ENCODE peak calls at places on chromosomes 2 and 18, in four cellular contexts. D, J, X and Q are unnamed samples.

GRCh38 chr2:121197369-121198091 is 87.5 kb downstream of the TFCP2L1 start:
- DNase-seq in X (peak; percentile 73), J (peak; percentile 90), D (no peak), Q (peak; percentile 67)

GRCh38 chr18:58279504-58280158 is 235.6 kb downstream of the NEDD4L start:
- DNase-seq in X (no peak), J (no peak), D (no peak), Q (no peak)

GRCh38 chr2:85503168-85503610 is 35.8 kb upstream of the MAT2A start:
- DNase-seq in J (peak; percentile 38), X (peak; percentile 67), D (no peak), Q (no peak)

GRCh38 chr2:162403884-162404283 is 60.0 kb downstream of the GCA start:
- DNase-seq in X (no peak), D (peak; percentile 84), J (no peak), Q (no peak)

GRCh38 chr2:74548919-74549684 is 4.6 kb downstream of the LOXL3 start:
- DNase-seq in X (peak; percentile 75), J (peak; percentile 70), D (peak; percentile 32), Q (peak; percentile 75)

GRCh38 chr2:203804766-203805484 is 62.6 kb upstream of the CTLA4 start:
- DNase-seq in D (no peak), X (no peak), J (no peak), Q (no peak)

GRCh38 chr2:185241556-185241955 is 497.0 kb upstream of the FSIP2 start:
- DNase-seq in J (no peak), X (no peak), D (no peak), Q (no peak)

GRCh38 chr18:79139206-79139605 is 70.0 kb downstream of the ATP9B start:
- DNase-seq in J (no peak), D (no peak), X (no peak), Q (no peak)

GRCh38 chr18:48170651-48171050 is 238.5 kb downstream of the ZBTB7C start:
- DNase-seq in J (no peak), X (no peak), D (no peak), Q (peak; percentile 5)

GRCh38 chr2:74836675-74837401 is 2.9 kb downstream of the HK2 start:
- DNase-seq in X (no peak), J (no peak), D (no peak), Q (peak; percentile 45)

GRCh38 chr2:112150447-112150846 is 12.3 kb downstream of the FBLN7 start:
- DNase-seq in D (peak; percentile 55), J (peak; percentile 17), X (no peak), Q (peak; percentile 10)

GRCh38 chr2:159297042-159297707 is 10.7 kb upstream of the WDSUB1 start:
- DNase-seq in D (no peak), X (no peak), J (no peak), Q (no peak)

GRCh38 chr2:24920813-24921441 is 890 bp upstream of the ADCY3 start:
- DNase-seq in J (no peak), D (peak; percentile 25), X (no peak), Q (no peak)

GRCh38 chr2:24785704-24786321 is 7.4 kb downstream of the PTRHD1 start:
- DNase-seq in D (no peak), J (no peak), X (no peak), Q (no peak)

GRCh38 chr2:237955640-237956401 is 11.0 kb upstream of the UBE2F start:
- DNase-seq in D (no peak), J (no peak), X (no peak), Q (no peak)

GRCh38 chr2:177771191-177771590 is 301.4 kb downstream of the PDE11A start:
- DNase-seq in X (no peak), D (no peak), J (no peak), Q (no peak)

GRCh38 chr2:219542931-219543595 is 546 bp downstream of the CHPF start:
- DNase-seq in J (no peak), D (peak; percentile 14), X (peak; percentile 41), Q (peak; percentile 41)

GRCh38 chr2:122395687-122396086 is 640.2 kb downstream of the TSN start:
- DNase-seq in X (no peak), D (no peak), J (no peak), Q (no peak)

GRCh38 chr2:10845640-10846039 is 33.1 kb upstream of the PDIA6 start:
- DNase-seq in D (no peak), J (no peak), X (no peak), Q (no peak)
- H3K27ac ChIP-seq in D (no peak overlapping the region), J (peak overlapping the region; percentile 25), X (peak overlapping the region; percentile 55), Q (no peak overlapping the region)

DNA sequence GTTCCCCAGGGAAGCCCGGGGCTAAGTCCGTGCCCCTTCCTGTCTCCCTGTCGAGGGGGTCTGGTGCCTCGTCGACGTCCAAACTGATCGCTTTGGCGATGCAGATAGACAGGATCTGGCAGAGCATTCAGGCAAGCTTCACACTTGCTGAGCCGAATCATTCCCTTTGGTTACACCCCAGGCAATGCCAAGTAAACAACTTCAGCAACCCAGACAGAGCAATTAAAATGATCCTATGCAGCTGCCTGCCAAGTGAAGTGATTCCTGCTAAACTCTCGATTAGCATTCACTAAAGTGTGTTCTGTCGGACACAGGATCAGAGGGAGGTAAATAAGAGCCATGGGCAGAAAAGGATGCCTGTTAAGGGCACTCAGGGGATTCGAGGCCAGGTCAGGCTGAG is 108.2 kb upstream of the RAB12 start:
- DNase-seq in D (no peak), J (no peak), X (no peak), Q (no peak)
- H3K27me3 ChIP-seq in D (no peaks in the 10 kb centered on the region), J (no peaks in the 10 kb centered on the region), X (no peaks in the 10 kb centered on the region), Q (no peaks in the 10 kb centered on the region)

GRCh38 chr2:55610954-55611743 is 6.3 kb downstream of the PPP4R3B start:
- DNase-seq in X (no peak), D (no peak), J (no peak), Q (no peak)
- TF ChIP-seq POLR2A in X (no peak), D (no peak), J (no peak), Q (no peak)

GRCh38 chr2:240793313-240794177 is 26.5 kb downstream of the KIF1A start:
- DNase-seq in X (no peak), J (no peak), D (no peak), Q (no peak)
- H3K27ac ChIP-seq in X (no peak overlapping the region), J (no peak overlapping the region), D (no peak overlapping the region), Q (no peak overlapping the region)

DNA sequence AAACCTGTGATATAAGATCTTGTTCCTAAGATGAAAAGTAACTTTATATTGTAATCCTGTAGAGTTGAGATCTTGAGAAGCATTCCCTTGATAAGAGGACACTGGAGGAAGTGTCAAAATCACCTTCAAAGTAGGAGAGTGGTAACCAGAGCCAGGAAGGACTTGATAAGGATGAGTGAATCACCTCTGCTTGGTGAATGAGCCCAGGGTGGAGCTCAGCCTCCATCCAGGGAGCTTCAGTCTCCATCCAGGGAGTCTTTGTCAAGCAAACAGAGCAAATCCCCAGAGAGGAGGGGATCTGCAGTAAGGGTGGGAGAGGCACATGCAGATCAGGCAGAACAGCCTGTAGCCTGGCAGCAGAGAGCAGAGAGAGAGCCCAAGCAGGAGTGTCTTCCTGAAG is 167.1 kb upstream of the SIX2 start:
- DNase-seq in J (no peak), X (no peak), D (no peak), Q (no peak)
- H3K27me3 ChIP-seq in J (no peaks in the 10 kb centered on the region), X (peaks cover 30% of the 10 kb centered on the region), D (no peaks in the 10 kb centered on the region), Q (no peaks in the 10 kb centered on the region)

DNA sequence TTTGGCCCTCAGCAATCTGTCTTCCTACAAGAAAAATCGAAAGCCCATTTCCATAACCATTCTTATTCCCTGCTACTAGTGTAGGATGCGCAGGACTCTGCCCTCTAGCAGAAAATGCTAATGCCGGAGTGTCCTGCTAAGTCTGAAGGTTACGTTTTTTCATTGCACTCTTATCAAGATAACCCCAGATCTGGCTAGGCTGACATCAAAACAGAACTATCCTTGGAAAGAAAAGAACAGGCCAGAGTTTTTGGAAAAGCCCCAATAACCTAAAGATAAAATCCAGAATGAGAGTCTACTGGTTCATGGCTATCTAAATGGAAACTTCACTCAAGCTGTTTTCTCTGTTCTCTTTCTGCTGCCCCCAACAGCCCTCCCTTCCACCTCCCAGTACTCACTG is 933 bp downstream of the RNF152 start:
- DNase-seq in J (no peak), X (no peak), D (peak; percentile 15), Q (no peak)
- TF ChIP-seq POLR2A in J (no peak), X (no peak), D (no peak), Q (no peak)

GRCh38 chr2:239277401-239278085 is 123.3 kb downstream of the HDAC4 start:
- DNase-seq in J (peak; percentile 22), D (no peak), X (peak; percentile 6), Q (peak; percentile 13)

GRCh38 chr2:239276813-239277193 is 124.0 kb downstream of the HDAC4 start:
- DNase-seq in X (no peak), J (peak; percentile 24), D (no peak), Q (no peak)

GRCh38 chr2:239274391-239275001 is 126.3 kb downstream of the HDAC4 start:
- DNase-seq in D (no peak), J (peak; percentile 29), X (peak; percentile 36), Q (peak; percentile 19)

GRCh38 chr2:239275037-239275685 is 125.7 kb downstream of the HDAC4 start:
- DNase-seq in J (peak; percentile 69), D (no peak), X (peak; percentile 72), Q (peak; percentile 49)

GRCh38 chr2:239275871-239276812 is 124.7 kb downstream of the HDAC4 start:
- DNase-seq in J (peak; percentile 35), X (peak; percentile 59), D (no peak), Q (peak; percentile 61)
- H3K27ac ChIP-seq in J (peak overlapping the region; percentile 77), X (peak overlapping the region; percentile 82), D (no peak overlapping the region), Q (no peak overlapping the region)

DNA sequence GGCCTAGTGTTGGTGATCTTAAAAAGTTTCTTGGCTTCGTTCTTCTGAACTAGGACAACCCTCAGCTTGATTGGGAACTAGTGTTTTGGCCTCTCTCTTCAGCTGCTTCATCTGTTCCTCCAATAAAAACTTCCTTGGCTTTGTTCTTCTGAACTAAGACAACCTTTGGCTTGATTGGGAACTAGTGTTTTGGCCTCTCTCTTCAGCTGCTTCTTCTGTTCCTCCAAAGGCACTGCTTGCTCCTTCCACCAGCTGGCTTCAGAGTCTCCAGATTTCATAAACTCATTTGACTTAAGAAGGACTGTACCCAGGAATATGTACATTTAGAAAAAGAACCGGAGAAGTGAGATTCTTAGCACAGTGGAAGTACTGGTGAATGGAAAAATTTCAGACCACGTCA is 20.3 kb downstream of the IL1R2 start:
- DNase-seq in D (no peak), X (no peak), J (no peak), Q (no peak)
- H3K27me3 ChIP-seq in D (no peaks in the 10 kb centered on the region), X (no peaks in the 10 kb centered on the region), J (no peaks in the 10 kb centered on the region), Q (no peaks in the 10 kb centered on the region)

GRCh38 chr2:229206548-229206947 is 64.5 kb downstream of the PID1 start:
- DNase-seq in X (peak; percentile 14), D (no peak), J (no peak), Q (no peak)
- TF ChIP-seq POLR2A in X (no peak), D (no peak), J (no peak), Q (no peak)

DNA sequence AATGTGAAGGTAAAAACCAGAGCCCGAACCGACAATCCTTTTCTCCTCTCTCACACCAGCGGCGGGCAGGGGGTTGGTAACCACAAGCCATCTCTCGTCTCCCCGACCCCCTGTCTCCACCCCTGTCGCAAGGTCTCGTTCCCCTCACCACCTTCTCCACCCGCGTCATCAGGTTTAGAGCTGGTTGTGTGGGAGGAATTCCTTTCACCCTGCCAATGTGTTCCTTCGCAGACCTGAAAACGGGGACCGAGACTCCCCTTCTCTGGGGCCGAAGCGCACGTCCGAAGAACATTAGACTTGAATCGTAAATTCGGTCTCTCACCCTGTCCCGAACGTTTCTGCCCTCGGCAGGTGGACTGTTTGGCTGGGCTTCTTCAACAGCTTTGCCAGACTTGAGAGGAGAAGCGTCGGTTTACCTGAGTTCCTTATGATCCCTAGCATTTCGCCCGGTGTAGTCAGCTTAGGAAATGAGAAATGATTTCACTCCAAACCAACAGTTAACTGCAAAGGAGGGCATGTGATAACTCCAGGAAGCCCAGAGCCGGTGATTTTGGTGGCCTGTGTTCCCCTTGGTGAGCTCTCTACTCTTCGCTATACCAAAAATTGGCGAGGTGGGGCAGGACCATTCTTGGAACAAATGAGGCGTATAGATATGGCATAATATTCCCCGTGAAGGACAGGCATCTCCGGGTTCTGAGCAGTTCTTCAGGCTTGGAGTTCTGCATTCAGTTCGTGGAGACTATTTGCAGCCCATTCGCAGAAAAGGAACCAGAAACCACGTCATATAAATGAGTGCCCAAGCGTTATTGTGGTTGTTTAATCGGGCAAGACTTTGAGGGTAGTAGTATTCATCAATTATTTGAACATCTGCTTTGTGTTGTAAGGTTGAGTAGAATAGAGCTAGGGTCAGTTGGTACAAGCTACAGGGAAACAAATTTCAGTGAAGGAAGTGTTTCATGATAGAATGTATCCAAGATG is 679 bp downstream of the CFAP36 start:
- DNase-seq in X (peak; percentile 24), D (peak; percentile 55), J (no peak), Q (peak; percentile 32)
- H3K27ac ChIP-seq in X (peak overlapping the region; percentile 92), D (peak overlapping the region; percentile 21), J (peak overlapping the region; percentile 90), Q (peak overlapping the region; percentile 71)